ENCODE peak calls at places on chromosome 16, in seven cellular contexts. O is lung, N is GM12878, U is Peyer's patch, K is right atrium auricular region, I is psoas muscle, D is colonic mucosa. T is an unnamed sample.

GRCh38 chr16:61549332-61549731 is 486.9 kb downstream of the CDH8 start:
- DNase-seq in U (no peak), K (no peak), N (no peak), I (no peak), O (no peak), D (no peak), T (no peak)

GRCh38 chr16:57411362-57411976 is 6.9 kb downstream of the CCL17 start:
- DNase-seq in D (no peak), O (no peak), K (no peak), I (no peak), U (no peak), N (no peak), T (no peak)

GRCh38 chr16:80027007-80027965 is 426.7 kb upstream of the MAF start:
- DNase-seq in I (peak; percentile 69), N (peak; percentile 19), O (peak; percentile 62), K (peak; percentile 79), U (peak; percentile 22), D (peak; percentile 55), T (peak; percentile 2)

GRCh38 chr16:25192096-25192495 is 24.7 kb upstream of the AQP8 start:
- DNase-seq in O (no peak), U (no peak), N (no peak), K (no peak), I (no peak), D (no peak), T (no peak)

GRCh38 chr16:67652578-67653130 is 7.4 kb downstream of the ACD start:
- DNase-seq in O (no peak), N (no peak), I (no peak), D (no peak), K (no peak), U (no peak), T (no peak)

GRCh38 chr16:58393138-58393504 is 850 bp downstream of the GINS3 start:
- DNase-seq in I (no peak), N (no peak), U (no peak), K (no peak), D (no peak), O (no peak), T (no peak)

GRCh38 chr16:75687361-75687760 is 10.6 kb upstream of the CPHXL2 start:
- DNase-seq in O (no peak), K (no peak), D (no peak), I (no peak), N (no peak), U (no peak), T (no peak)

GRCh38 chr16:67676939-67677338 is 10.3 kb downstream of the C16orf86 start:
- DNase-seq in U (no peak), I (no peak), O (no peak), K (no peak), D (no peak), N (no peak), T (no peak)

GRCh38 chr16:56301391-56301850 is 110.1 kb downstream of the GNAO1 start:
- DNase-seq in I (no peak), O (no peak), U (no peak), K (no peak), N (no peak), D (no peak), T (no peak)

GRCh38 chr16:20900299-20901067 is at the start of the genes DCUN1D3 and LYRM1:
- DNase-seq in I (peak; percentile 99), O (peak; percentile 96), U (peak; percentile 87), K (peak; percentile 99), N (peak; percentile 87), D (peak; percentile 96), T (peak; percentile 94)
- H3K36me3 ChIP-seq in I (peaks cover 13% of the 10 kb centered on the region), O (peaks cover 2% of the 10 kb centered on the region), U (no peaks in the 10 kb centered on the region), K (peaks cover 9% of the 10 kb centered on the region), N (no peaks in the 10 kb centered on the region), D (no peaks in the 10 kb centered on the region), T (no peaks in the 10 kb centered on the region)

DNA sequence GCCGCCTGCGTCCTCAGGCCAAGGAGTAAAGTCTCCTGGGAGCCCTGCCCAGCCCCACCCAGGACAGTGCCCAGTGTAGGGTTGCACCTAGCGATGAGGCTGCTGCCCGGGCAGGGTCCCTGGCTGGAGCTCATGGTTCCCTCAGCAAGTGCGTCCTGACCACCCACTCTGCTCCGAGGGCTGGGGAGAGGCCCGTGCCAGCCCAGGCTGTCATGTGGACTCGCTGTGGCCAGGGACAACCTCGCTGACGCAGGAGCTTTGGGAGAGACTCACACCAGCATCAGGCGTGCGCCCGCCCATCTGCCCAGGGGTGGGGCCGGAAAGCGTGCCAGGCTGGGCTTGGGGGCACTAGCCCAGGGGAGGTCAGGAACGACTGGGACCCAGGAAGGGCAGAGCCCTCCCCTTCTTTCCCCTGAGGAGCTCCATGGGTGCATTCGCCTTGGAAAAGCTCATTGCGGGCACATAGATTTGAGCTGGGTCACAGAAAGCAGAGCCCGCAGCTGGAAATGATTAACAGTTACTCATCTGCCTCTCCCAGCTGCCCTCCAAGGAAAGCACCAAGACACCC is 19.7 kb downstream of the DPEP1 start:
- DNase-seq in D (peak; percentile 31), K (no peak), N (no peak), U (no peak), I (no peak), O (no peak), T (no peak)
- H3K4me3 ChIP-seq in D (no peak overlapping the region), K (no peak overlapping the region), N (no peak overlapping the region), U (no peak overlapping the region), I (no peak overlapping the region), O (no peak overlapping the region), T (no peak overlapping the region)

DNA sequence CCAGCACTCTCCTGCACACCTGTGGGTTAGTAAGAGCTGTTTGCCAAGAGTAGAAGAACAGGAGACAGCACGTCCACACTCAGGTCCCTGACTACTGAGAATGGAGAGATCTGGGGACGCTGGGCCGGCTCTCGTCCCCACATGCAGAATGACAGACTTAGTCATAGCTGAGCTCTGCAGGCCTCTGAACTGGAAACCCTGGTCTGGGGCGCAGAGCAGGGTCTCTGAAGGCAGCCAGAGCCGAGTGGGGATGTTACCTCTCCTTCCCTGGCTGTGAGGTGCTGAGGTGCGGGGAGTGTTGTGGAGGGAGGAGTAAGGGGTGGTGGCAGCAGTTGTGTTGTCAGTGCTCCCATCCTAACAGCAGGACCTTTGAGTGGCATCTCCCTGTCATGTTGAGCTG is 7.2 kb upstream of the JPT2 start:
- DNase-seq in I (no peak), N (no peak), U (no peak), O (no peak), K (no peak), D (no peak), T (no peak)
- H3K36me3 ChIP-seq in I (peaks cover 97% of the 10 kb centered on the region), N (peaks cover 8% of the 10 kb centered on the region), U (no peaks in the 10 kb centered on the region), O (peaks cover 83% of the 10 kb centered on the region), K (peaks cover 97% of the 10 kb centered on the region), D (peaks cover 18% of the 10 kb centered on the region), T (peaks cover 59% of the 10 kb centered on the region)

GRCh38 chr16:17078950-17079631 is 391.7 kb downstream of the XYLT1 start:
- DNase-seq in O (no peak), N (no peak), U (no peak), K (no peak), I (no peak), D (no peak), T (no peak)

GRCh38 chr16:17080105-17080504 is 390.7 kb downstream of the XYLT1 start:
- DNase-seq in U (no peak), D (no peak), O (no peak), I (no peak), K (no peak), N (no peak), T (no peak)

GRCh38 chr16:17082126-17082882 is 388.5 kb downstream of the XYLT1 start:
- DNase-seq in N (no peak), D (no peak), K (no peak), U (no peak), I (no peak), O (no peak), T (no peak)

GRCh38 chr16:17083628-17084027 is 387.1 kb downstream of the XYLT1 start:
- DNase-seq in D (no peak), I (no peak), O (no peak), U (no peak), K (no peak), N (no peak), T (no peak)

GRCh38 chr16:17084134-17084533 is 386.6 kb downstream of the XYLT1 start:
- DNase-seq in N (no peak), U (no peak), O (no peak), D (no peak), K (no peak), I (no peak), T (no peak)
- H3K4me3 ChIP-seq in N (no peak overlapping the region), U (no peak overlapping the region), O (no peak overlapping the region), D (no peak overlapping the region), K (no peak overlapping the region), I (no peak overlapping the region), T (no peak overlapping the region)

GRCh38 chr16:46929378-46930332 is 43.8 kb downstream of the DNAJA2 start:
- DNase-seq in U (peak; percentile 61), N (no peak), I (peak; percentile 88), D (peak; percentile 75), O (peak; percentile 61), K (peak; percentile 60), T (peak; percentile 37)

GRCh38 chr16:46928811-46929210 is 44.6 kb downstream of the GPT2 start:
- DNase-seq in U (no peak), I (no peak), D (no peak), K (no peak), N (no peak), O (no peak), T (no peak)

GRCh38 chr16:46924402-46924801 is 40.2 kb downstream of the GPT2 start:
- DNase-seq in I (no peak), N (no peak), K (no peak), U (no peak), D (no peak), O (no peak), T (no peak)

GRCh38 chr16:46926470-46927225 is 42.5 kb downstream of the GPT2 start:
- DNase-seq in O (no peak), U (no peak), N (no peak), K (no peak), D (no peak), I (no peak), T (no peak)

GRCh38 chr16:46927273-46927672 is 43.1 kb downstream of the GPT2 start:
- DNase-seq in O (no peak), K (no peak), I (peak; percentile 66), U (no peak), D (no peak), N (no peak), T (no peak)
- H3K36me3 ChIP-seq in O (peaks cover 26% of the 10 kb centered on the region), K (no peaks in the 10 kb centered on the region), I (peaks cover 52% of the 10 kb centered on the region), U (no peaks in the 10 kb centered on the region), D (no peaks in the 10 kb centered on the region), N (no peaks in the 10 kb centered on the region), T (no peaks in the 10 kb centered on the region)

GRCh38 chr16:87541004-87541881 is 48.4 kb upstream of the ZCCHC14 start:
- DNase-seq in I (no peak), O (no peak), N (no peak), K (peak; percentile 86), U (no peak), D (peak; percentile 39), T (no peak)
- H3K4me3 ChIP-seq in I (no peak overlapping the region), O (no peak overlapping the region), N (no peak overlapping the region), K (peak overlapping the region; percentile 3), U (no peak overlapping the region), D (no peak overlapping the region), T (no peak overlapping the region)

GRCh38 chr16:31423241-31423640 is 4.9 kb downstream of the COX6A2 start:
- DNase-seq in K (no peak), U (no peak), O (no peak), N (no peak), I (peak; percentile 26), D (no peak), T (no peak)
- H3K36me3 ChIP-seq in K (peaks cover 13% of the 10 kb centered on the region), U (no peaks in the 10 kb centered on the region), O (no peaks in the 10 kb centered on the region), N (no peaks in the 10 kb centered on the region), I (peaks cover 13% of the 10 kb centered on the region), D (no peaks in the 10 kb centered on the region), T (no peaks in the 10 kb centered on the region)